ENCODE peak calls at places on chromosomes 12 and 14, in seven cellular contexts. H, Z, I, Q, O, G and K are unnamed samples.

GRCh38 chr12:11545438-11546330 is 103.8 kb upstream of the ETV6 start:
- DNase-seq in H (no peak), Z (no peak), I (no peak), Q (peak; percentile 25), O (no peak), G (no peak), K (no peak)

GRCh38 chr12:75982974-75983660 is 48.5 kb downstream of the PHLDA1 start:
- DNase-seq in H (peak; percentile 50), Z (no peak), I (peak; percentile 35), Q (no peak), O (no peak), G (no peak), K (no peak)

GRCh38 chr12:131095826-131096680 is 142.3 kb downstream of the ADGRD1 start:
- DNase-seq in H (no peak), Z (peak; percentile 62), I (no peak), Q (no peak), O (no peak), G (no peak), K (no peak)

GRCh38 chr12:104011265-104011664 is 38.7 kb downstream of the GLT8D2 start:
- DNase-seq in H (peak; percentile 90), Z (no peak), I (no peak), Q (no peak), O (no peak), G (no peak), K (peak; percentile 78)

GRCh38 chr12:124543052-124543590 is 24.3 kb downstream of the NCOR2 start:
- DNase-seq in H (peak; percentile 67), Z (no peak), I (no peak), Q (no peak), O (no peak), G (no peak), K (no peak)

GRCh38 chr12:115872212-115872611 is 405.3 kb downstream of the MED13L start:
- DNase-seq in H (no peak), Z (no peak), I (no peak), Q (no peak), O (no peak), G (no peak), K (no peak)

GRCh38 chr14:96189288-96189711 is 15.3 kb upstream of the BDKRB2 start:
- DNase-seq in H (peak; percentile 70), Z (no peak), I (no peak), Q (no peak), O (no peak), G (no peak), K (no peak)

GRCh38 chr12:1741154-1741949 is 50.5 kb downstream of the ADIPOR2 start:
- DNase-seq in H (peak; percentile 23), Z (no peak), I (no peak), Q (no peak), O (no peak), G (no peak), K (no peak)

GRCh38 chr14:95318399-95318834 is 1.3 kb downstream of the CLMN start:
- DNase-seq in H (no peak), Z (no peak), I (peak; percentile 57), Q (no peak), O (no peak), G (no peak), K (no peak)

GRCh38 chr14:52413729-52414453 is 99.8 kb downstream of the PTGER2 start:
- DNase-seq in H (peak; percentile 72), Z (no peak), I (no peak), Q (no peak), O (no peak), G (no peak), K (peak; percentile 24)

GRCh38 chr12:47950856-47951468 is 12.4 kb upstream of the TMEM106C start:
- DNase-seq in H (peak; percentile 39), Z (peak; percentile 71), I (no peak), Q (no peak), O (no peak), G (no peak), K (no peak)

GRCh38 chr12:30863839-30864238 is 62.7 kb upstream of the TSPAN11 start:
- DNase-seq in H (no peak), Z (no peak), I (no peak), Q (no peak), O (no peak), G (no peak), K (no peak)

GRCh38 chr14:61252354-61253063 is 28.6 kb downstream of the TMEM30B start:
- DNase-seq in H (peak; percentile 97), Z (no peak), I (peak; percentile 66), Q (peak; percentile 38), O (peak; percentile 5), G (peak; percentile 59), K (peak; percentile 78)

GRCh38 chr12:2336409-2336829 is 283.6 kb downstream of the CACNA1C start:
- DNase-seq in H (peak; percentile 96), Z (no peak), I (no peak), Q (no peak), O (no peak), G (peak; percentile 51), K (peak; percentile 60)

GRCh38 chr12:115223322-115223721 is 539.3 kb upstream of the TBX3 start:
- DNase-seq in H (peak; percentile 80), Z (no peak), I (no peak), Q (no peak), O (no peak), G (no peak), K (peak; percentile 22)

GRCh38 chr12:87127272-87127671 is 871.1 kb upstream of the MGAT4C start:
- DNase-seq in H (peak; percentile 80), Z (no peak), I (no peak), Q (no peak), O (no peak), G (no peak), K (no peak)

GRCh38 chr12:11609045-11609444 is 40.4 kb upstream of the ETV6 start:
- DNase-seq in H (no peak), Z (no peak), I (no peak), Q (no peak), O (no peak), G (no peak), K (no peak)

GRCh38 chr14:56156096-56156495 is 37.9 kb downstream of the PELI2 start:
- DNase-seq in H (peak; percentile 44), Z (no peak), I (no peak), Q (no peak), O (no peak), G (no peak), K (no peak)

DNA sequence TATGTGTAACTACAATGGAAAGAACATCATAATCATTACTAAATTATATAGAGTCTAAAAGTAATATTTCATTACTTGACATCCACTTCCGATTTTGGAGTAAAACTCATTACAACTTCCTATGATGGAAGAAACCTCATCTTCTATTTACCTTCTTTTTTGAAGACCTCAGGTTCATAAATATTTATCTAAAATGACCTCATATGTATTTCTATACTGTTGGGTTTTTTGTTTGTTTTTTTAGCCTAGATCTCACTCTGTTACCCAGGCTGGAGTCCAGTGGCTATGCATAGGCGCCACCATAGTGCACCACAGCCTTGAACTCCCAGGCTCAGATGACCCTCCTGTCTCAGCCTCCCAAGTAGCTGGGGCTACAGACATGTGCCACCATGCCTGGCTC is 39.9 kb upstream of the BMAL2 start:
- DNase-seq in H (no peak), Z (no peak), I (no peak), Q (no peak), O (no peak), G (no peak), K (no peak)
- H3K27ac ChIP-seq in H (no peak overlapping the region), Z (peak overlapping the region; percentile 76), I (no peak overlapping the region), Q (no peak overlapping the region), O (no peak overlapping the region), G (peak overlapping the region; percentile 48), K (no peak overlapping the region)

GRCh38 chr12:58421990-58422389 is 480.6 kb downstream of the ATP23 start:
- DNase-seq in H (no peak), Z (no peak), I (no peak), Q (no peak), O (no peak), G (no peak), K (no peak)

GRCh38 chr12:58419905-58420304 is 478.5 kb downstream of the ATP23 start:
- DNase-seq in H (peak; percentile 55), Z (no peak), I (no peak), Q (no peak), O (no peak), G (no peak), K (no peak)

GRCh38 chr12:58420496-58420895 is 479.1 kb downstream of the ATP23 start:
- DNase-seq in H (peak; percentile 79), Z (no peak), I (no peak), Q (no peak), O (no peak), G (no peak), K (peak; percentile 53)

GRCh38 chr12:58425481-58426392 is 484.4 kb downstream of the ATP23 start:
- DNase-seq in H (peak; percentile 95), Z (no peak), I (peak; percentile 62), Q (no peak), O (no peak), G (no peak), K (peak; percentile 95)

GRCh38 chr12:58424735-58425379 is 483.5 kb downstream of the ATP23 start:
- DNase-seq in H (peak; percentile 44), Z (no peak), I (no peak), Q (no peak), O (no peak), G (no peak), K (no peak)
- H3K27ac ChIP-seq in H (peak overlapping the region; percentile 93), Z (peak overlapping the region; percentile 75), I (peak overlapping the region; percentile 66), Q (no peak overlapping the region), O (no peak overlapping the region), G (peak overlapping the region; percentile 81), K (peak overlapping the region; percentile 95)

DNA sequence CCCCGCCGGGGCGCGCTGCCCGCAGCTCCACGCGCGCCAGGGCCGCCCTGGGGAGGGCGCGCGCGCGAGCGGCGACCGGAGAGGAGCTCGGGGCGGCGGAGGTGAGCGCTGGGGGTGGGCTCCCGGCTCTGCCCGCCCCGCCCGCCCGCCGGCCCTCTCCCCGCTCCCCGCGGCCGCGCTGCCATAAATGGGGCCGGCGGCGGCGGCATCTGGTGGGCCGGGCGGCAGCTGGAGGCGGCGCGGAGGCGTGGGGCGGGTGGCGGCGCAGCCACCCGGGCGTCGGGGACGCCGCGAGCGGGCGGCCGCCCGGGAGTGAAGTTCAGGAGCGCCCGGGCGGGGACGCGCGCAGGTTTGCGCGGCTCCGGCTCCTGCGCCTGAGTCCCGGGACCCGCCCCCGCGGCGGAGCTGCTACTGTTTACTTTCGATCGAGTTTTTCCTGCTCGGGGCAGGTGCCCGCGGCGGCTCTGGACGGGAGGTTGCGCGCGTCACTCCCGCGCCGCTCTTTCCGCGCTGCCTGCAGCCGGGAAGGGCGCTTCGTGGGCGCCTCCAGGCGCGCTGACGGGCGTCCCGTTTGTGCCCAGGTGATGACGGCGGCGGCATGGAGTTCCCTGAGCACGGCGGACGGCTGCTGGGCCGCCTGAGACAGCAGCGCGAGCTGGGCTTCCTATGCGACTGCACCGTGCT is at the start of gene ZBTB42:
- DNase-seq in H (peak; percentile 70), Z (no peak), I (peak; percentile 92), Q (peak; percentile 70), O (no peak), G (no peak), K (peak; percentile 59)
- H3K27ac ChIP-seq in H (no peak within 1 kb of the TSS), Z (peak within 1 kb of the TSS; percentile 99), I (peak within 1 kb of the TSS; percentile 89), Q (peak within 1 kb of the TSS; percentile 59), O (peak within 1 kb of the TSS; percentile 77), G (peak within 1 kb of the TSS; percentile 92), K (peak within 1 kb of the TSS; percentile 47)

DNA sequence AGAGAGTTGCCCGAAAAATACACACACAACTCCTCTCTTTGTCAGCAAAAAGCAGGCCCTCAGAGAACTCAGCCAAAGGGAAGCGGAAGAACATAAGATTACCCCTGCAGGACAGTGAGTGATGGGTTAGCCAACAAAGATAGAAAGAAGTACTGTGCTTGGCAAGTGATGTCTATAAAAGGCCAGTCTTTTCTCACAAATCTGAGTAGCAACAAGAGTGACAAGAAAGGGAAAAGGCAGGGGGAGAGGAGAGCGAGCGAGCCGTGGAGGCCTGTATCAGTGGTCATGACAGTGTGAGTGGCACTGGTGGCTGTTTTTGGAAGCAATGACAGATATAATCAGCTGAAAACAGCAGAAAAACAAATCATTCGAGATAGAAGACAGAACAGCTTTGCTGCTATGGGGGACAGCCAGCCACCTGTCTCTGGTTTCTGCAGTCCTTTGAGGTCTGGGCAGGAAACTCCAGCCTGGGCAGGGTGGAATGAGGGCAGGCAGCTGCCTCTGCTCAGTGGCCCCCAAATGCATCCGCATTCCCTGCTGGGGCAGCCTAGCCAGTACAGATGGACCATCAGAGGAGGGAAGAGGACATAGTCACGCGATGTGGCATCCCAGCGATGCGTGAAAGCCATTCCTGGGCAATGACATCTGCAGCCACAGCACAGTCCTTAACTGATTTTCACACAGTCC is 74.7 kb downstream of the TRIM9 start:
- DNase-seq in H (no peak), Z (no peak), I (no peak), Q (no peak), O (no peak), G (no peak), K (no peak)
- H3K27ac ChIP-seq in H (no peak overlapping the region), Z (no peak overlapping the region), I (no peak overlapping the region), Q (no peak overlapping the region), O (peak overlapping the region; percentile 88), G (no peak overlapping the region), K (no peak overlapping the region)